ENCODE peak calls at places on chromosomes 4 and X, in seven cellular contexts. L is hepatocyte, R is PC-3, F is HFFc6, G is GM13976, D is ascending aorta, K is glutamatergic neuron. M is an unnamed sample.
A peak's percentile ranks its signal among the peaks of the same experiment; 100 is the strongest.

GRCh38 chr4:148874331-148874730 is 432.1 kb upstream of the NR3C2 start:
- DNase-seq in L (peak; percentile 28), R (peak; percentile 20), F (no peak), G (no peak), D (no peak), K (no peak), M (no peak)

GRCh38 chrX:115233497-115234219 is at the start of gene LRCH2:
- DNase-seq in L (peak; percentile 76), R (no peak), F (peak; percentile 5), G (peak; percentile 15), D (no peak), K (peak; percentile 49), M (no peak)

GRCh38 chr4:109011241-109012031 is 248.6 kb upstream of the ETNPPL start:
- DNase-seq in L (no peak), R (no peak), F (no peak), G (no peak), D (no peak), K (no peak), M (no peak)

GRCh38 chr4:154491731-154492249 is at the start of gene DCHS2:
- DNase-seq in L (peak; percentile 82), R (peak; percentile 5), F (no peak), G (peak; percentile 53), D (no peak), K (peak; percentile 92), M (peak; percentile 43)

GRCh38 chr4:171342646-171343045 is 470.6 kb upstream of the GALNTL6 start:
- DNase-seq in L (no peak), R (no peak), F (no peak), G (no peak), D (no peak), K (peak; percentile 17), M (no peak)

GRCh38 chrX:46759645-46759974 is 692 bp upstream of the SLC9A7 start:
- DNase-seq in L (no peak), R (peak; percentile 29), F (peak; percentile 2), G (no peak), D (no peak), K (no peak), M (no peak)

GRCh38 chr4:48041535-48042137 is 25.1 kb downstream of the NIPAL1 start:
- DNase-seq in L (no peak), R (no peak), F (no peak), G (no peak), D (no peak), K (no peak), M (no peak)

GRCh38 chr4:86615501-86615900 is 21.4 kb downstream of the PTPN13 start:
- DNase-seq in L (no peak), R (no peak), F (no peak), G (no peak), D (no peak), K (no peak), M (no peak)

GRCh38 chr4:74157116-74157742 is 689 bp upstream of the MTHFD2L start:
- DNase-seq in L (no peak), R (no peak), F (peak; percentile 32), G (no peak), D (no peak), K (no peak), M (no peak)

GRCh38 chrX:75038925-75039324 is 113.7 kb upstream of the NEXMIF start:
- DNase-seq in L (no peak), R (peak; percentile 46), F (peak; percentile 1), G (peak; percentile 3), D (no peak), K (no peak), M (no peak)

GRCh38 chrX:118325453-118325852 is 20.5 kb upstream of the WDR44 start:
- DNase-seq in L (no peak), R (peak; percentile 22), F (no peak), G (peak; percentile 17), D (no peak), K (no peak), M (no peak)

GRCh38 chr4:10623241-10623640 is 61.3 kb downstream of the CLNK start:
- DNase-seq in L (no peak), R (peak; percentile 50), F (peak; percentile 13), G (no peak), D (no peak), K (no peak), M (no peak)

GRCh38 chr4:96093563-96093962 is 253.7 kb downstream of the PDHA2 start:
- DNase-seq in L (no peak), R (no peak), F (no peak), G (no peak), D (no peak), K (no peak), M (no peak)

GRCh38 chr4:84498203-84499026 is 677 bp downstream of the NKX6-1 start:
- DNase-seq in L (peak; percentile 34), R (peak; percentile 36), F (no peak), G (no peak), D (no peak), K (peak; percentile 56), M (peak; percentile 15)

GRCh38 chr4:2291705-2292651 is 30.1 kb upstream of the MXD4 start:
- DNase-seq in L (peak; percentile 4), R (no peak), F (no peak), G (no peak), D (no peak), K (no peak), M (no peak)

GRCh38 chrX:79161655-79162054 is 17.2 kb downstream of the GPR174 start:
- DNase-seq in L (no peak), R (no peak), F (no peak), G (peak; percentile 17), D (no peak), K (no peak), M (no peak)

GRCh38 chrX:71618303-71618721 is at the start of gene CXCR3:
- DNase-seq in L (no peak), R (no peak), F (no peak), G (peak; percentile 58), D (no peak), K (no peak), M (no peak)

GRCh38 chrX:153818571-153819397 is 11.6 kb downstream of the PDZD4 start:
- DNase-seq in L (peak; percentile 68), R (peak; percentile 24), F (no peak), G (peak; percentile 73), D (no peak), K (peak; percentile 75), M (peak; percentile 52)

DNA sequence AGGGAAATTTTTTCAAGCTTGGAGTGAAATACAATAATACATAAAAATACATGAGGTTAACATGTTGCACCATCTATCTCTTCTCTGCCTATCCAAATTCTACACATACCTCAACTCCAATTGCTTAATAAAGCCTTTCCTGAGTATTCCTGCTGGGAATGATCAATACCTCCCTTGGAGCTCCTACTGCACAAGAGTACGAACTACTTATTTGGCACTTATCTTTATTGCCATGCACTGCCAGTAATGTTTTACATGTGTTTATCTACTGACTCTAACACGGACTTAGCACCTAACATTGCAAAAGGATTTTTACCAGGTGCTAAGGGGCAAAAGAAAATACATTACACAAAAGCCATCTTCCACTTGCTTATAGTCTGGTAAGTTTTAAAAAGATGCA is 80.2 kb downstream of the ADGRA3 start:
- DNase-seq in L (peak; percentile 14), R (no peak), F (no peak), G (no peak), D (no peak), K (no peak), M (no peak)
- TF ChIP-seq CTCF in L (no peak), R (no peak), F (no peak), G (no peak), D (no peak), K (no peak), M (no peak)

GRCh38 chrX:150522494-150522893 is 45.9 kb upstream of the MTM1 start:
- DNase-seq in L (no peak), R (no peak), F (no peak), G (no peak), D (no peak), K (no peak), M (no peak)

GRCh38 chrX:150526692-150527091 is 41.7 kb upstream of the MTM1 start:
- DNase-seq in L (no peak), R (no peak), F (no peak), G (no peak), D (no peak), K (no peak), M (no peak)

GRCh38 chrX:150527108-150527507 is 41.3 kb upstream of the MTM1 start:
- DNase-seq in L (no peak), R (no peak), F (no peak), G (no peak), D (no peak), K (no peak), M (no peak)

GRCh38 chrX:150529587-150529986 is 38.8 kb upstream of the MTM1 start:
- DNase-seq in L (no peak), R (no peak), F (no peak), G (no peak), D (no peak), K (no peak), M (no peak)

DNA sequence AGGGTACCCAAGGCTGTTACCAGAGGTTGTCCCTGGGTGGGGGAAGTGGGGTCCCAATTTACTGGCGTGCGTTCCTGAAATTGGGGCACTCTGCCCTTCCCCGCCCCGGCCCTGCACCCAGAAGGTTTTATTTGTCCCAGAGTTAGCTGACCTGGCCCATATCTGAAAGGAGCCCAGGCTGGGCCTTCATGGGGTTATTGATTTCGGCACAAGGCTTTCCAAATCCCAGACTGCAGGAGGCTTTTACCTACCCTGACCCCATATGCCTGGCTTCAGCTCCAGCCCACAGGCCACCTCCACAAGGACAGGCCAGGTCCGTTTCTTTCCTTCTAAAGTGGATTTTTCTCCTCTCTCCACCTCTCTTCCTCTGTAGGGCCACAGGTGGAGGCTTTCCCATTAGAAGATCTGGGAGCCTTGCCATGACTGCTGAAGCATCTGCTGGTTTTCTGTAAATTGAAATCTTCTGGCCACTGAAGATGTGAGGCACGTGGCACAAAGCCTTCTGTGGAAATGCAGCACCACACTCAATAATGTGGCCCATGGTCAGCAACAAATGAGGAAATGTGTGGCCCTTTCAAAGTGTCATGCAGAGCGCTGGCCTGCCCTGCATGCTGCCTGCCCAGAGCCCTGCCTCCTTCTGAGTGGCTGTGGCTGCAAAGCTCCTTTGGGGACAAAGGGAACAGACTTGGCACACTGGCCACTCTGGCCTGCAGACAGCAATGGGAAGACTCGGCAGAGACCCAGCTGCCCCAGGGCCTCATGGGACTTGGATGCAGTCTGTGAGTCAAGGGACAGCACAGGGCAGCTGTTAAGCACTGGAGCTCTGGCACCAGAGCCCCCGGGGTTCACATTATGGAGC is 43.1 kb upstream of the MTM1 start:
- DNase-seq in L (no peak), R (no peak), F (no peak), G (no peak), D (no peak), K (peak; percentile 28), M (no peak)
- TF ChIP-seq CTCF in L (no peak), R (no peak), F (no peak), G (no peak), D (no peak), K (no peak), M (no peak)

GRCh38 chr4:186621959-186622553 is 66.7 kb upstream of the MTNR1A start:
- DNase-seq in L (no peak), R (no peak), F (peak; percentile 93), G (no peak), D (no peak), K (no peak), M (no peak)
- TF ChIP-seq CTCF in L (no peak), R (no peak), F (peak; percentile 75), G (no peak), D (peak; percentile 45), K (no peak), M (no peak)

DNA sequence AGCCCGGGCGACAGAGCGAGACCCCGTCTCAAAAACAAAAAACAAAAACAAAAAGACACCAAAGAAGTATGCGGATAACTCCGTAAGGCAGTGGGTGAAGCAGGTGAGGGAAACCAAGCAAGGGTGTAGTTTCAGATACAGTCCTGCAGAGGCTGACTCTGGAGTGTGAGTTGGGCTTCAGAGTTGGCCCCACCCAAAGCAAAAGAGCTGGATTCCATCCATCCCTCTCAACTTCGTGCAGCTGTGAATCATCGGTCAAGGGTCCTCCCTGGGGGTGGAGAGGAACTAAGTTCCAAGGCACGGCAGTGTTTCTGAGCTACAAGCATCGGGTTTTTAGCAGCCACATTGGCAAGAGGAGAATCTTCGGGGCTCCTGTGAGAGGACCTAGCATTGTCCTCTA is 43.9 kb upstream of the FAM9A start:
- DNase-seq in L (no peak), R (peak; percentile 87), F (peak; percentile 9), G (no peak), D (no peak), K (no peak), M (peak; percentile 72)
- TF ChIP-seq CTCF in L (no peak), R (peak; percentile 43), F (peak; percentile 28), G (no peak), D (no peak), K (no peak), M (peak; percentile 30)

M was measured in Calu3.